ENCODE peak calls at places on chromosomes 16 and 17, in five cellular contexts. V, P, Y, G and U are unnamed samples.

GRCh38 chr16:1378087-1378803 is 26.5 kb downstream of the GNPTG start:
- DNase-seq in V (no peak), P (no peak), Y (no peak), G (no peak), U (no peak)

GRCh38 chr17:78105101-78105500 is 23.5 kb downstream of the TMC6 start:
- DNase-seq in V (no peak), P (no peak), Y (no peak), G (no peak), U (no peak)

GRCh38 chr16:26605872-26606271 is 460.9 kb upstream of the C16orf82 start:
- DNase-seq in V (no peak), P (no peak), Y (no peak), G (no peak), U (no peak)

GRCh38 chr17:56149266-56150036 is 3.8 kb upstream of the ANKFN1 start:
- DNase-seq in V (no peak), P (no peak), Y (no peak), G (no peak), U (no peak)

GRCh38 chr17:39194089-39194984 is 3.1 kb downstream of the CACNB1 start:
- DNase-seq in V (no peak), P (peak; percentile 73), Y (no peak), G (peak; percentile 89), U (no peak)

GRCh38 chr16:85550422-85551318 is 62.5 kb upstream of the GSE1 start:
- DNase-seq in V (no peak), P (no peak), Y (no peak), G (no peak), U (no peak)

GRCh38 chr17:6494239-6494941 is 50.1 kb downstream of the PIMREG start:
- DNase-seq in V (peak; percentile 63), P (no peak), Y (no peak), G (no peak), U (no peak)

GRCh38 chr16:27475561-27475960 is 73.6 kb downstream of the IL21R start:
- DNase-seq in V (peak; percentile 56), P (no peak), Y (peak; percentile 78), G (no peak), U (peak; percentile 76)

GRCh38 chr16:53061701-53062159 is 6.9 kb downstream of the CHD9 start:
- DNase-seq in V (no peak), P (no peak), Y (no peak), G (no peak), U (no peak)

GRCh38 chr16:1991588-1992474 is 2.1 kb downstream of the SYNGR3 start:
- DNase-seq in V (peak; percentile 65), P (peak; percentile 85), Y (no peak), G (peak; percentile 87), U (peak; percentile 20)

GRCh38 chr16:81730090-81731051 is 48.7 kb upstream of the PLCG2 start:
- DNase-seq in V (peak; percentile 44), P (peak; percentile 64), Y (peak; percentile 3), G (peak; percentile 91), U (peak; percentile 7)

GRCh38 chr17:148757-149156 is 11.4 kb downstream of the SCGB1C2 start:
- DNase-seq in V (no peak), P (no peak), Y (no peak), G (no peak), U (no peak)

GRCh38 chr17:38455288-38455915 is 27.1 kb downstream of the ARHGAP23 start:
- DNase-seq in V (no peak), P (no peak), Y (no peak), G (peak; percentile 87), U (no peak)

GRCh38 chr17:6643460-6644125 is 2.7 kb downstream of the TXNDC17 start:
- DNase-seq in V (peak; percentile 83), P (no peak), Y (no peak), G (no peak), U (peak; percentile 70)

GRCh38 chr17:45371414-45372324 is 54.8 kb upstream of the MAP3K14 start:
- DNase-seq in V (peak; percentile 89), P (peak; percentile 9), Y (peak; percentile 94), G (no peak), U (peak; percentile 91)

GRCh38 chr16:27774779-27775178 is 224.8 kb downstream of the KATNIP start:
- DNase-seq in V (no peak), P (no peak), Y (no peak), G (no peak), U (no peak)

GRCh38 chr17:50396261-50397110 is 837 bp downstream of the LRRC59 start:
- DNase-seq in V (peak; percentile 64), P (no peak), Y (no peak), G (peak; percentile 46), U (no peak)

GRCh38 chr16:86951831-86952598 is 365.2 kb downstream of the C16orf95 start:
- DNase-seq in V (peak; percentile 14), P (no peak), Y (peak; percentile 93), G (no peak), U (peak; percentile 96)

GRCh38 chr16:96935-97381 is 18.9 kb downstream of the MPG start:
- DNase-seq in V (peak; percentile 78), P (peak; percentile 71), Y (no peak), G (peak; percentile 95), U (no peak)

GRCh38 chr16:56547120-56547948 is 17.5 kb upstream of the MT4 start:
- DNase-seq in V (peak; percentile 83), P (peak; percentile 83), Y (peak; percentile 14), G (no peak), U (peak; percentile 30)

GRCh38 chr17:81868674-81869220 is 2.4 kb downstream of the ARHGDIA start:
- DNase-seq in V (peak; percentile 54), P (no peak), Y (peak; percentile 54), G (peak; percentile 55), U (no peak)

GRCh38 chr17:51120357-51120738 is 320 bp downstream of the SPAG9 start:
- DNase-seq in V (peak; percentile 32), P (no peak), Y (no peak), G (peak; percentile 78), U (no peak)

GRCh38 chr16:66953462-66954096 is 7.5 kb upstream of the CES3 start:
- DNase-seq in V (peak; percentile 82), P (no peak), Y (no peak), G (no peak), U (no peak)

GRCh38 chr16:84048306-84048705 is 5.7 kb upstream of the SLC38A8 start:
- DNase-seq in V (no peak), P (no peak), Y (no peak), G (peak; percentile 26), U (no peak)

GRCh38 chr16:30896203-30896889 is at the start of gene CTF1:
- DNase-seq in V (peak; percentile 65), P (peak; percentile 72), Y (peak; percentile 75), G (peak; percentile 66), U (peak; percentile 65)

GRCh38 chr17:38440614-38441397 is 12.5 kb downstream of the ARHGAP23 start:
- DNase-seq in V (no peak), P (no peak), Y (no peak), G (no peak), U (no peak)

GRCh38 chr17:59848778-59849177 is 44.0 kb downstream of the TUBD1 start:
- DNase-seq in V (no peak), P (no peak), Y (no peak), G (no peak), U (no peak)

GRCh38 chr16:3467920-3468319 is 24.4 kb downstream of the NAA60 start:
- DNase-seq in V (peak; percentile 46), P (no peak), Y (no peak), G (no peak), U (no peak)

GRCh38 chr17:55237268-55237667 is 27.5 kb upstream of the HLF start:
- DNase-seq in V (peak; percentile 31), P (no peak), Y (no peak), G (no peak), U (no peak)

GRCh38 chr16:29705030-29705429 is 26.1 kb downstream of the QPRT start:
- DNase-seq in V (no peak), P (no peak), Y (no peak), G (no peak), U (no peak)

GRCh38 chr16:82241469-82242052 is 71.5 kb upstream of the MPHOSPH6 start:
- DNase-seq in V (no peak), P (no peak), Y (no peak), G (no peak), U (no peak)

GRCh38 chr16:85010931-85011845 is at the start of gene ZDHHC7:
- DNase-seq in V (peak; percentile 53), P (peak; percentile 79), Y (no peak), G (peak; percentile 81), U (no peak)

GRCh38 chr17:6096201-6097004 is 26.2 kb downstream of the WSCD1 start:
- DNase-seq in V (no peak), P (no peak), Y (no peak), G (no peak), U (no peak)

GRCh38 chr17:29347831-29348281 is 42.3 kb upstream of the TAOK1 start:
- DNase-seq in V (no peak), P (no peak), Y (no peak), G (no peak), U (peak; percentile 44)